ENCODE peak calls at places on chromosome 13, in nine cellular contexts. A is AG10803, K is Daoy, T is cardiac muscle cell, S is ascending aorta, X is AML-193, N is NCI-H69, B is IMR-90, H is adipocyte. D is an unnamed sample.

GRCh38 chr13:73722120-73722519 is 412.1 kb downstream of the KLF12 start:
- DNase-seq in T (no peak), A (peak; percentile 36), N (peak; percentile 51), H (peak; percentile 56), S (no peak), X (no peak), B (peak; percentile 77), K (peak; percentile 50), D (no peak)

GRCh38 chr13:85228692-85229091 is 570.5 kb downstream of the SLITRK6 start:
- DNase-seq in H (no peak), N (no peak), X (no peak), A (no peak), K (no peak), B (no peak), S (no peak), T (no peak), D (no peak)

GRCh38 chr13:108305655-108306054 is 36.1 kb downstream of the TNFSF13B start:
- DNase-seq in B (no peak), S (no peak), A (no peak), H (no peak), T (no peak), N (no peak), X (no peak), K (no peak), D (no peak)

GRCh38 chr13:29849071-29849541 is 1.3 kb downstream of the UBL3 start:
- DNase-seq in B (peak; percentile 22), A (peak; percentile 22), T (peak; percentile 35), X (peak; percentile 76), H (peak; percentile 66), K (peak; percentile 16), S (no peak), N (peak; percentile 67), D (no peak)

GRCh38 chr13:109159650-109160309 is 530.4 kb downstream of the MYO16 start:
- DNase-seq in S (no peak), N (no peak), B (no peak), X (no peak), A (no peak), T (no peak), K (no peak), H (no peak), D (no peak)

GRCh38 chr13:49472186-49472585 is 23.6 kb upstream of the PHF11 start:
- DNase-seq in S (no peak), T (no peak), B (peak; percentile 15), K (no peak), A (no peak), X (no peak), H (no peak), N (no peak), D (no peak)

GRCh38 chr13:84951128-84951527 is 848.1 kb downstream of the SLITRK6 start:
- DNase-seq in X (no peak), S (no peak), N (no peak), K (no peak), A (no peak), T (no peak), H (no peak), B (no peak), D (no peak)

GRCh38 chr13:49655906-49656305 is 27.6 kb downstream of the ARL11 start:
- DNase-seq in N (no peak), H (no peak), T (no peak), X (no peak), B (peak; percentile 56), S (no peak), A (peak; percentile 18), K (no peak), D (no peak)

GRCh38 chr13:77696863-77697207 is 652 bp upstream of the SLAIN1 start:
- DNase-seq in K (no peak), N (peak; percentile 48), H (no peak), T (no peak), A (no peak), X (no peak), B (no peak), S (no peak), D (no peak)

GRCh38 chr13:72820898-72821279 is 39.0 kb downstream of the PIBF1 start:
- DNase-seq in T (no peak), B (no peak), S (no peak), H (no peak), K (no peak), X (no peak), A (no peak), N (no peak), D (no peak)

GRCh38 chr13:48564046-48564445 is 31.2 kb upstream of the RCBTB2 start:
- DNase-seq in B (peak; percentile 51), K (no peak), N (no peak), H (no peak), T (no peak), S (no peak), A (no peak), X (peak; percentile 36), D (no peak)

GRCh38 chr13:36414461-36414860 is 17.8 kb upstream of the CCNA1 start:
- DNase-seq in A (no peak), B (no peak), T (no peak), K (no peak), S (no peak), N (no peak), X (no peak), H (no peak), D (no peak)

GRCh38 chr13:50033696-50034095 is 18.5 kb downstream of the KCNRG start:
- DNase-seq in B (peak; percentile 61), K (no peak), H (peak; percentile 62), N (no peak), S (no peak), A (peak; percentile 81), X (no peak), T (no peak), D (no peak)

GRCh38 chr13:47459512-47459911 is 541.6 kb downstream of the SUCLA2 start:
- DNase-seq in H (peak; percentile 30), A (peak; percentile 40), X (peak; percentile 62), S (no peak), N (no peak), B (peak; percentile 43), T (peak; percentile 4), K (no peak), D (no peak)

GRCh38 chr13:95185311-95185710 is 115.9 kb downstream of the ABCC4 start:
- DNase-seq in S (no peak), X (no peak), T (no peak), A (no peak), B (no peak), K (no peak), H (no peak), N (peak; percentile 62), D (no peak)

GRCh38 chr13:20340759-20341161 is 108.6 kb upstream of the GJB6 start:
- DNase-seq in H (no peak), X (no peak), B (no peak), N (no peak), S (no peak), T (no peak), K (peak; percentile 35), A (peak; percentile 52), D (no peak)

GRCh38 chr13:52067237-52067636 is 42.7 kb downstream of the UTP14C start:
- DNase-seq in X (no peak), T (peak; percentile 2), A (no peak), K (no peak), N (no peak), B (no peak), S (no peak), H (no peak), D (no peak)

GRCh38 chr13:91085127-91085526 is 262.4 kb upstream of the MIR17HG start:
- DNase-seq in K (no peak), X (no peak), B (no peak), S (no peak), A (no peak), T (no peak), H (no peak), N (no peak), D (no peak)

GRCh38 chr13:24660023-24660806 is 20.0 kb upstream of the ATP12A start:
- DNase-seq in A (no peak), X (no peak), S (no peak), T (no peak), N (no peak), B (no peak), K (no peak), H (no peak), D (no peak)

GRCh38 chr13:113647351-113648217 is 10.4 kb downstream of the ATP4B start:
- DNase-seq in K (peak; percentile 80), B (no peak), X (no peak), T (no peak), A (peak; percentile 48), S (peak; percentile 73), H (peak; percentile 59), N (peak; percentile 96), D (peak; percentile 56)

GRCh38 chr13:103022328-103022727 is 43.9 kb downstream of the SLC10A2 start:
- DNase-seq in S (no peak), H (no peak), N (no peak), K (no peak), B (no peak), T (no peak), X (no peak), A (no peak), D (no peak)

GRCh38 chr13:50203256-50204083 is 188.2 kb downstream of the KCNRG start:
- DNase-seq in A (no peak), X (no peak), B (no peak), H (no peak), S (no peak), T (no peak), K (no peak), N (peak; percentile 77), D (no peak)

GRCh38 chr13:99093997-99094396 is 106.7 kb upstream of the UBAC2 start:
- DNase-seq in N (no peak), K (no peak), X (no peak), H (no peak), T (no peak), S (no peak), A (no peak), B (no peak), D (no peak)

GRCh38 chr13:35621989-35622388 is 145.5 kb upstream of the MAB21L1 start:
- DNase-seq in K (peak; percentile 8), N (peak; percentile 48), T (no peak), B (peak; percentile 2), H (peak; percentile 48), X (peak; percentile 30), A (peak; percentile 52), S (no peak), D (no peak)

GRCh38 chr13:29978211-29978610 is 127.8 kb upstream of the UBL3 start:
- DNase-seq in H (no peak), A (peak; percentile 43), K (no peak), N (no peak), B (peak; percentile 18), S (no peak), T (no peak), X (no peak), D (no peak)

GRCh38 chr13:25927966-25928365 is 123.8 kb downstream of the SHISA2 start:
- DNase-seq in T (no peak), B (no peak), X (no peak), K (peak; percentile 35), H (peak; percentile 21), N (no peak), S (no peak), A (no peak), D (no peak)

GRCh38 chr13:33235078-33235477 is 50.5 kb downstream of the STARD13 start:
- DNase-seq in K (no peak), A (peak; percentile 90), B (peak; percentile 76), T (peak; percentile 60), H (peak; percentile 74), S (no peak), N (peak; percentile 7), X (no peak), D (no peak)

GRCh38 chr13:44848956-44849748 is 140.1 kb downstream of the NUFIP1 start:
- DNase-seq in B (no peak), N (no peak), T (no peak), X (no peak), S (no peak), A (peak; percentile 66), K (no peak), H (no peak), D (no peak)

GRCh38 chr13:44575741-44576395 is at the start of gene TSC22D1:
- DNase-seq in H (peak; percentile 69), N (peak; percentile 62), A (peak; percentile 53), X (no peak), S (no peak), B (peak; percentile 56), T (peak; percentile 57), K (peak; percentile 37), D (no peak)

GRCh38 chr13:106612688-106613087 is 44.8 kb upstream of the ARGLU1 start:
- DNase-seq in S (no peak), A (peak; percentile 43), N (no peak), T (peak; percentile 53), K (no peak), H (peak; percentile 43), X (peak; percentile 26), B (peak; percentile 59), D (no peak)

GRCh38 chr13:79870123-79870522 is 389.2 kb downstream of the NDFIP2 start:
- DNase-seq in X (no peak), K (no peak), H (no peak), A (no peak), T (no peak), N (no peak), S (no peak), B (peak; percentile 28), D (no peak)

D was measured in T1000.